ENCODE peak calls at places on chromosomes 2 and 18, in five cellular contexts. One of them, this sample, is unnamed.

GRCh38 chr2:70991142-70991541 is 3.5 kb downstream of the TEX261 start:
- DNase-seq in HepG2: no peak
- DNase-seq in K562: peak
- DNase-seq in HCT116: no peak
- DNase-seq in H1: no peak
- DNase-seq in this sample: no peak

GRCh38 chr2:195458936-195459335 is 198.1 kb upstream of the SLC39A10 start:
- DNase-seq in HCT116: no peak
- DNase-seq in H1: no peak
- DNase-seq in K562: no peak
- DNase-seq in HepG2: no peak
- DNase-seq in this sample: no peak

GRCh38 chr18:28019425-28020108 is 157.4 kb downstream of the CDH2 start:
- DNase-seq in K562: no peak
- DNase-seq in HCT116: no peak
- DNase-seq in H1: no peak
- DNase-seq in HepG2: no peak
- DNase-seq in this sample: no peak

GRCh38 chr2:219497495-219498279 is 1.0 kb upstream of the GMPPA start:
- DNase-seq in HCT116: peak
- DNase-seq in K562: peak
- DNase-seq in HepG2: peak
- DNase-seq in H1: peak
- DNase-seq in this sample: peak

GRCh38 chr2:19843992-19844515 is 57.7 kb downstream of the TTC32 start:
- DNase-seq in HCT116: no peak
- DNase-seq in HepG2: no peak
- DNase-seq in K562: no peak
- DNase-seq in H1: peak
- DNase-seq in this sample: no peak

GRCh38 chr2:120794716-120795115 is 59.0 kb downstream of the GLI2 start:
- DNase-seq in H1: no peak
- DNase-seq in HCT116: no peak
- DNase-seq in HepG2: no peak
- DNase-seq in K562: no peak
- DNase-seq in this sample: no peak

GRCh38 chr2:47996808-47997207 is 90.5 kb upstream of the FBXO11 start:
- DNase-seq in K562: no peak
- DNase-seq in HCT116: no peak
- DNase-seq in HepG2: peak
- DNase-seq in H1: no peak
- DNase-seq in this sample: no peak

GRCh38 chr2:240800241-240800640 is 19.8 kb downstream of the KIF1A start:
- DNase-seq in K562: no peak
- DNase-seq in HepG2: no peak
- DNase-seq in HCT116: no peak
- DNase-seq in H1: no peak
- DNase-seq in this sample: no peak

GRCh38 chr2:32523711-32524110 is 104.1 kb upstream of the TTC27 start:
- DNase-seq in H1: no peak
- DNase-seq in HepG2: no peak
- DNase-seq in HCT116: no peak
- DNase-seq in K562: no peak
- DNase-seq in this sample: no peak

GRCh38 chr2:135573620-135574019 is 42.3 kb downstream of the R3HDM1 start:
- DNase-seq in H1: no peak
- DNase-seq in K562: no peak
- DNase-seq in HCT116: no peak
- DNase-seq in HepG2: no peak
- DNase-seq in this sample: no peak

GRCh38 chr2:38535745-38536506 is 66.8 kb downstream of the HNRNPLL start:
- DNase-seq in H1: peak
- DNase-seq in HCT116: peak
- DNase-seq in K562: peak
- DNase-seq in HepG2: peak
- DNase-seq in this sample: peak

GRCh38 chr2:173571887-173572680 is 217.4 kb downstream of the CDCA7 start:
- DNase-seq in K562: no peak
- DNase-seq in H1: no peak
- DNase-seq in HepG2: no peak
- DNase-seq in HCT116: no peak
- DNase-seq in this sample: no peak

GRCh38 chr18:11251229-11251890 is 102.0 kb upstream of the PIEZO2 start:
- DNase-seq in HCT116: no peak
- DNase-seq in HepG2: no peak
- DNase-seq in H1: no peak
- DNase-seq in K562: no peak
- DNase-seq in this sample: no peak

GRCh38 chr18:59446012-59446411 is 86.9 kb upstream of the LMAN1 start:
- DNase-seq in H1: no peak
- DNase-seq in HepG2: no peak
- DNase-seq in HCT116: no peak
- DNase-seq in K562: no peak
- DNase-seq in this sample: no peak

GRCh38 chr2:133733856-133734255 is 165.6 kb upstream of the NCKAP5 start:
- DNase-seq in K562: no peak
- DNase-seq in H1: no peak
- DNase-seq in HCT116: no peak
- DNase-seq in HepG2: no peak
- DNase-seq in this sample: no peak

GRCh38 chr18:79546781-79547272 is 132.8 kb upstream of the CTDP1 start:
- DNase-seq in HCT116: no peak
- DNase-seq in HepG2: no peak
- DNase-seq in K562: no peak
- DNase-seq in H1: no peak
- DNase-seq in this sample: no peak

GRCh38 chr18:26008619-26009018 is 81.8 kb downstream of the SS18 start:
- DNase-seq in K562: no peak
- DNase-seq in H1: no peak
- DNase-seq in HCT116: no peak
- DNase-seq in HepG2: no peak
- DNase-seq in this sample: no peak

GRCh38 chr2:102520009-102520408 is 47.0 kb downstream of the SLC9A4 start:
- DNase-seq in HCT116: peak
- DNase-seq in HepG2: peak
- DNase-seq in K562: peak
- DNase-seq in H1: no peak
- DNase-seq in this sample: peak

GRCh38 chr18:58605027-58606020 is 23.6 kb downstream of the ALPK2 start:
- DNase-seq in K562: no peak
- DNase-seq in H1: no peak
- DNase-seq in HepG2: peak
- DNase-seq in HCT116: peak
- DNase-seq in this sample: no peak

GRCh38 chr18:31977270-31977872 is 34.4 kb upstream of the TRAPPC8 start:
- DNase-seq in K562: peak
- DNase-seq in HCT116: peak
- DNase-seq in H1: peak
- DNase-seq in HepG2: peak
- DNase-seq in this sample: peak

GRCh38 chr2:5409925-5410360 is 282.2 kb upstream of the SOX11 start:
- DNase-seq in HCT116: no peak
- DNase-seq in H1: peak
- DNase-seq in K562: no peak
- DNase-seq in HepG2: no peak
- DNase-seq in this sample: no peak

GRCh38 chr2:150167711-150168110 is 319.8 kb downstream of the RND3 start:
- DNase-seq in HepG2: no peak
- DNase-seq in K562: peak
- DNase-seq in HCT116: no peak
- DNase-seq in H1: no peak
- DNase-seq in this sample: no peak
- TF ChIP-seq ATF3 in HepG2: no peak
- TF ChIP-seq ATF3 in K562: peak
- TF ChIP-seq ATF3 in HCT116: no peak
- TF ChIP-seq ATF3 in H1: no peak
- TF ChIP-seq ATF3 in this sample: no peak

GRCh38 chr2:235960011-235960715 is 208.0 kb downstream of the GBX2 start:
- DNase-seq in HepG2: no peak
- DNase-seq in K562: no peak
- DNase-seq in H1: no peak
- DNase-seq in HCT116: no peak
- DNase-seq in this sample: no peak
- TF ChIP-seq ATF3 in HepG2: no peak
- TF ChIP-seq ATF3 in K562: no peak
- TF ChIP-seq ATF3 in H1: no peak
- TF ChIP-seq ATF3 in HCT116: no peak
- TF ChIP-seq ATF3 in this sample: no peak

DNA sequence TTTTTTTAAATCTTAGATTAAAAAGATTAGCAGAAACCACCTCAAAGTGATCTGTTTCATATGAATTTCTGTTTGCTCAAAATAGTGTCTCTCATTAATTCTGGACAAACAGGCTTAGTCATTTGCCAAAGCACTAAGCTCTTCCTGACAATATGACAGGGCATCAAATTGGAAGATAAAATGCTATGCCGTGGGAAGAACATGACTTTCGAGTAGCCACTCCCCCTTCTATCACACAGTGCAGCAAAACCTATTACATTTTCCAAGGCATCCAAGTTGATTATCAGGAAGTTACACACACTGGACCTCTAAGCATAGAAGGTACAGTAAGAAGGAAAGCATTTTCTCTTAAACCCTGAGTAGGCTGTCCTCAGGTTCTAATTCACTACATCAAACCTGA is 89.5 kb downstream of the STK39 start:
- DNase-seq in H1: no peak
- DNase-seq in K562: no peak
- DNase-seq in HepG2: no peak
- DNase-seq in HCT116: no peak
- DNase-seq in this sample: no peak
- TF ChIP-seq ATF3 in H1: no peak
- TF ChIP-seq ATF3 in K562: no peak
- TF ChIP-seq ATF3 in HepG2: no peak
- TF ChIP-seq ATF3 in HCT116: no peak
- TF ChIP-seq ATF3 in this sample: no peak

DNA sequence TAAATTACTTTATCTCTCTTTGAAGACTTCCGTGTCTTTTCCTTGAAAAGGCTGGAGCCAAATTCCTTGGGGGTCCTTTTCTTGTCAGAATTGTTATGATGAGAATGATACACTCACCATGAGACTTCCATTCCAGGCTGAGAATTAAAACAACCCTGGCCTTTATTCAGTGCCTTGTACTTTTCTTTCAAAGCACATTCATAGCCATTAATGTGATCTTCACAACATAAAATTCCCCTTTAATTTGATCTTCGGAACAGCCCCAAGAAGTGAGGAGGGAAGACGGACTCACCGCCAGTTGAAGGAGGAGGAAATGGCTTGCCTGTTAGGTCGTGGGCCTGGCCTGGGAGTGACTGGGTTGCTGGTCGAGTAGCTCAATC is 127.3 kb downstream of the DDX1 start:
- DNase-seq in HCT116: no peak
- DNase-seq in K562: no peak
- DNase-seq in H1: no peak
- DNase-seq in HepG2: no peak
- DNase-seq in this sample: no peak
- TF ChIP-seq ATF3 in HCT116: no peak
- TF ChIP-seq ATF3 in K562: no peak
- TF ChIP-seq ATF3 in H1: no peak
- TF ChIP-seq ATF3 in HepG2: no peak
- TF ChIP-seq ATF3 in this sample: no peak

GRCh38 chr2:232418056-232418455 is 11.4 kb downstream of the ALPG start:
- DNase-seq in HCT116: no peak
- DNase-seq in HepG2: no peak
- DNase-seq in K562: no peak
- DNase-seq in H1: no peak
- DNase-seq in this sample: no peak
- TF ChIP-seq ATF3 in HCT116: no peak
- TF ChIP-seq ATF3 in HepG2: no peak
- TF ChIP-seq ATF3 in K562: no peak
- TF ChIP-seq ATF3 in H1: no peak
- TF ChIP-seq ATF3 in this sample: no peak

DNA sequence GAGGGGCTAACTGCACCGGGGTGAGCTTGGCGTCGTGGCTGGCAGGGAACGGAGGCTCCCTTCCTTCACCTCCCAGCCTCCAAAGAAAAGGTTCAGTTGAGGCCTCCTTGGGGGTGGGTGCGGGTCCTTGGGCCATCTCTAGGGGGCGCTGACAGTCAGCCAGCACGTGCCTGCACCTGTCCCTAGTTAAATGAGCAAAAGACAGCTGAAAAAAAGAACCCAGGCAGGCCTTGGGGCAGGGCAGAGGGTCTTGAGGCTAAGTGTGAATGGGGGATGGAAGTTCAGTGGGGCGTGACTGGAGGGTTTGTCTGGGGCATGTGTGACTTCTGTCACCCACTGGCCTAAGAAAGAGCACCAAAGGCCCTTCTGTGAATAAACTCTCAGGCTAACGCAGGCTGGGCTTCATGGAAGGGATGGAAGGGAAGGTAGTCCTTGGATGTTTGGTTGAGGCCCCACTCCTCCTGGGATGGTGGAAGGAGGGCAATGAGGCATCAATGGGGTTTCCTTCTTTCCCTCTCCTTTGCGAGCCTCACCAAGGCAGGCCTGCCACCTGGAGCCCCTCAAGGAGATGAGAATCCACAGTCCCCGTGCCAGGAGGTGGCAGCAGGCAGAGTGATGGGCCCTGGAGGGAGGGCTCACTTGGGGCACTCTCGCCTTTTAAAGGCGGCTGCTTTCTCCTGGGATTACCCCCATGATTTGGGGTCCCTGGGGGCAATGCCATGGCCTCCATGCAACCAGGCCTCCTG is 56.2 kb downstream of the ZFP36L2 start:
- DNase-seq in HCT116: no peak
- DNase-seq in K562: peak
- DNase-seq in H1: peak
- DNase-seq in HepG2: no peak
- DNase-seq in this sample: peak
- TF ChIP-seq ATF3 in HCT116: no peak
- TF ChIP-seq ATF3 in K562: no peak
- TF ChIP-seq ATF3 in H1: peak
- TF ChIP-seq ATF3 in HepG2: no peak
- TF ChIP-seq ATF3 in this sample: no peak

DNA sequence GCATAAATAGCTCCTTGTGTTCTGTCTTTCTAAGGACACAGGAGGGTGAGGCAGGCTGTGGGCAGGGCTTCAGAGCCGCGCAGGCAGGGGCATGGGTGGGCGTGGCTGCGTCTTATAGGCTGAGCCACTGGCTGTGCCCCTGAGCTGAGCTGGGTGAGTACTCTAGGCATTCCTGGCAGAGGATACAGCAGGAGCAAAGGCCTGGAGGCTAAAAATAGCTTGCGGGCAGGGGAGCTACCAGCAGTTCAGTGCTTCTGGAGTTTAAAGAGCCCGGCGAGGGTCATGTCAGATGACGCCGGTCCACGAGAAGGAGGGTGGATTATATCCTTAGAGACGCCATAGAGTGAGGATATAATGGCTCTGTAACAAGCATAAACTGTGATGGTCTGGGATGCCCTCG is 31.5 kb upstream of the PDIA6 start:
- DNase-seq in HCT116: no peak
- DNase-seq in H1: peak
- DNase-seq in HepG2: no peak
- DNase-seq in K562: no peak
- DNase-seq in this sample: peak
- TF ChIP-seq ATF3 in HCT116: no peak
- TF ChIP-seq ATF3 in H1: no peak
- TF ChIP-seq ATF3 in HepG2: no peak
- TF ChIP-seq ATF3 in K562: no peak
- TF ChIP-seq ATF3 in this sample: no peak

This sample was measured in WTC11.